ENCODE peak calls at places on chromosomes 3 and 15, in seven cellular contexts. One of them, this sample, is unnamed.

GRCh38 chr15:82021021-82021420 is 24.8 kb downstream of the MEX3B start:
- DNase-seq in GDM1: no peak
- DNase-seq in AG08395: peak; percentile 10
- DNase-seq in ACHN: no peak
- DNase-seq in stimulated activated CD8-positive, alpha-beta memory T cell treated with anti-CD3 and anti-CD28 coated beads, Interleukin-4, amount 100 ng/mL, for 4 hours: no peak
- DNase-seq in DMS79 treated with DMSO at 0.1 percent for 48 hours: no peak
- DNase-seq in SW480: no peak
- DNase-seq in this sample: no peak

GRCh38 chr3:178083906-178084823 is 452.1 kb upstream of the KCNMB2 start:
- DNase-seq in GDM1: no peak
- DNase-seq in AG08395: no peak
- DNase-seq in ACHN: peak; percentile 16
- DNase-seq in stimulated activated CD8-positive, alpha-beta memory T cell treated with anti-CD3 and anti-CD28 coated beads, Interleukin-4, amount 100 ng/mL, for 4 hours: no peak
- DNase-seq in DMS79 treated with DMSO at 0.1 percent for 48 hours: peak; percentile 76
- DNase-seq in SW480: peak; percentile 14
- DNase-seq in this sample: no peak

GRCh38 chr3:190433626-190434025 is 16.1 kb downstream of the TMEM207 start:
- DNase-seq in GDM1: no peak
- DNase-seq in AG08395: no peak
- DNase-seq in ACHN: no peak
- DNase-seq in stimulated activated CD8-positive, alpha-beta memory T cell treated with anti-CD3 and anti-CD28 coated beads, Interleukin-4, amount 100 ng/mL, for 4 hours: no peak
- DNase-seq in DMS79 treated with DMSO at 0.1 percent for 48 hours: no peak
- DNase-seq in SW480: no peak
- DNase-seq in this sample: no peak

GRCh38 chr15:48719668-48720067 is 74.2 kb upstream of the FBN1 start:
- DNase-seq in GDM1: no peak
- DNase-seq in AG08395: no peak
- DNase-seq in ACHN: no peak
- DNase-seq in stimulated activated CD8-positive, alpha-beta memory T cell treated with anti-CD3 and anti-CD28 coated beads, Interleukin-4, amount 100 ng/mL, for 4 hours: no peak
- DNase-seq in DMS79 treated with DMSO at 0.1 percent for 48 hours: no peak
- DNase-seq in SW480: no peak
- DNase-seq in this sample: no peak

GRCh38 chr3:129278970-129279906 is 568 bp downstream of the HMCES start:
- DNase-seq in GDM1: no peak
- DNase-seq in AG08395: peak; percentile 32
- DNase-seq in ACHN: peak; percentile 64
- DNase-seq in stimulated activated CD8-positive, alpha-beta memory T cell treated with anti-CD3 and anti-CD28 coated beads, Interleukin-4, amount 100 ng/mL, for 4 hours: peak; percentile 12
- DNase-seq in DMS79 treated with DMSO at 0.1 percent for 48 hours: peak; percentile 55
- DNase-seq in SW480: peak; percentile 69
- DNase-seq in this sample: peak; percentile 78

GRCh38 chr3:134708025-134708597 is 57.3 kb upstream of the KY start:
- DNase-seq in GDM1: no peak
- DNase-seq in AG08395: no peak
- DNase-seq in ACHN: no peak
- DNase-seq in stimulated activated CD8-positive, alpha-beta memory T cell treated with anti-CD3 and anti-CD28 coated beads, Interleukin-4, amount 100 ng/mL, for 4 hours: no peak
- DNase-seq in DMS79 treated with DMSO at 0.1 percent for 48 hours: no peak
- DNase-seq in SW480: no peak
- DNase-seq in this sample: peak; percentile 42

GRCh38 chr3:131077904-131078303 is 51.2 kb downstream of the NEK11 start:
- DNase-seq in GDM1: no peak
- DNase-seq in AG08395: no peak
- DNase-seq in ACHN: no peak
- DNase-seq in stimulated activated CD8-positive, alpha-beta memory T cell treated with anti-CD3 and anti-CD28 coated beads, Interleukin-4, amount 100 ng/mL, for 4 hours: no peak
- DNase-seq in DMS79 treated with DMSO at 0.1 percent for 48 hours: no peak
- DNase-seq in SW480: no peak
- DNase-seq in this sample: no peak

GRCh38 chr15:35736150-35736549 is 190.2 kb upstream of the DPH6 start:
- DNase-seq in GDM1: no peak
- DNase-seq in AG08395: no peak
- DNase-seq in ACHN: no peak
- DNase-seq in stimulated activated CD8-positive, alpha-beta memory T cell treated with anti-CD3 and anti-CD28 coated beads, Interleukin-4, amount 100 ng/mL, for 4 hours: no peak
- DNase-seq in DMS79 treated with DMSO at 0.1 percent for 48 hours: no peak
- DNase-seq in SW480: no peak
- DNase-seq in this sample: no peak

GRCh38 chr3:9087831-9088413 is 124.7 kb upstream of the RAD18 start:
- DNase-seq in GDM1: peak; percentile 51
- DNase-seq in AG08395: no peak
- DNase-seq in ACHN: no peak
- DNase-seq in stimulated activated CD8-positive, alpha-beta memory T cell treated with anti-CD3 and anti-CD28 coated beads, Interleukin-4, amount 100 ng/mL, for 4 hours: no peak
- DNase-seq in DMS79 treated with DMSO at 0.1 percent for 48 hours: no peak
- DNase-seq in SW480: no peak
- DNase-seq in this sample: no peak

GRCh38 chr3:110227987-110228386 is 843.6 kb upstream of the NECTIN3 start:
- DNase-seq in GDM1: no peak
- DNase-seq in AG08395: no peak
- DNase-seq in ACHN: no peak
- DNase-seq in stimulated activated CD8-positive, alpha-beta memory T cell treated with anti-CD3 and anti-CD28 coated beads, Interleukin-4, amount 100 ng/mL, for 4 hours: no peak
- DNase-seq in DMS79 treated with DMSO at 0.1 percent for 48 hours: no peak
- DNase-seq in SW480: no peak
- DNase-seq in this sample: no peak

GRCh38 chr3:124032351-124032880 is 40.5 kb upstream of the ROPN1 start:
- DNase-seq in GDM1: no peak
- DNase-seq in AG08395: peak; percentile 44
- DNase-seq in ACHN: peak; percentile 7
- DNase-seq in stimulated activated CD8-positive, alpha-beta memory T cell treated with anti-CD3 and anti-CD28 coated beads, Interleukin-4, amount 100 ng/mL, for 4 hours: no peak
- DNase-seq in DMS79 treated with DMSO at 0.1 percent for 48 hours: peak; percentile 72
- DNase-seq in SW480: peak; percentile 28
- DNase-seq in this sample: peak; percentile 52

GRCh38 chr3:141305436-141305835 is 62.9 kb upstream of the ZBTB38 start:
- DNase-seq in GDM1: no peak
- DNase-seq in AG08395: peak; percentile 62
- DNase-seq in ACHN: peak; percentile 73
- DNase-seq in stimulated activated CD8-positive, alpha-beta memory T cell treated with anti-CD3 and anti-CD28 coated beads, Interleukin-4, amount 100 ng/mL, for 4 hours: no peak
- DNase-seq in DMS79 treated with DMSO at 0.1 percent for 48 hours: no peak
- DNase-seq in SW480: peak; percentile 30
- DNase-seq in this sample: peak; percentile 35

GRCh38 chr3:189041482-189042090 is 130.2 kb upstream of the TPRG1 start:
- DNase-seq in GDM1: peak; percentile 50
- DNase-seq in AG08395: no peak
- DNase-seq in ACHN: peak; percentile 50
- DNase-seq in stimulated activated CD8-positive, alpha-beta memory T cell treated with anti-CD3 and anti-CD28 coated beads, Interleukin-4, amount 100 ng/mL, for 4 hours: peak; percentile 38
- DNase-seq in DMS79 treated with DMSO at 0.1 percent for 48 hours: no peak
- DNase-seq in SW480: peak; percentile 52
- DNase-seq in this sample: peak; percentile 60

GRCh38 chr3:189841474-189842205 is 210.5 kb downstream of the TP63 start:
- DNase-seq in GDM1: no peak
- DNase-seq in AG08395: peak; percentile 19
- DNase-seq in ACHN: no peak
- DNase-seq in stimulated activated CD8-positive, alpha-beta memory T cell treated with anti-CD3 and anti-CD28 coated beads, Interleukin-4, amount 100 ng/mL, for 4 hours: no peak
- DNase-seq in DMS79 treated with DMSO at 0.1 percent for 48 hours: no peak
- DNase-seq in SW480: peak; percentile 32
- DNase-seq in this sample: no peak

GRCh38 chr15:87365221-87365620 is 891.3 kb downstream of the NTRK3 start:
- DNase-seq in GDM1: no peak
- DNase-seq in AG08395: peak; percentile 84
- DNase-seq in ACHN: peak; percentile 58
- DNase-seq in stimulated activated CD8-positive, alpha-beta memory T cell treated with anti-CD3 and anti-CD28 coated beads, Interleukin-4, amount 100 ng/mL, for 4 hours: no peak
- DNase-seq in DMS79 treated with DMSO at 0.1 percent for 48 hours: no peak
- DNase-seq in SW480: no peak
- DNase-seq in this sample: peak; percentile 78

GRCh38 chr3:193764959-193765358 is 172.0 kb downstream of the OPA1 start:
- DNase-seq in GDM1: no peak
- DNase-seq in AG08395: no peak
- DNase-seq in ACHN: no peak
- DNase-seq in stimulated activated CD8-positive, alpha-beta memory T cell treated with anti-CD3 and anti-CD28 coated beads, Interleukin-4, amount 100 ng/mL, for 4 hours: no peak
- DNase-seq in DMS79 treated with DMSO at 0.1 percent for 48 hours: no peak
- DNase-seq in SW480: no peak
- DNase-seq in this sample: no peak

GRCh38 chr3:66923991-66924390 is 74.1 kb upstream of the KBTBD8 start:
- DNase-seq in GDM1: no peak
- DNase-seq in AG08395: no peak
- DNase-seq in ACHN: no peak
- DNase-seq in stimulated activated CD8-positive, alpha-beta memory T cell treated with anti-CD3 and anti-CD28 coated beads, Interleukin-4, amount 100 ng/mL, for 4 hours: no peak
- DNase-seq in DMS79 treated with DMSO at 0.1 percent for 48 hours: no peak
- DNase-seq in SW480: no peak
- DNase-seq in this sample: no peak

GRCh38 chr3:29440321-29441019 is 159.6 kb downstream of the RBMS3 start:
- DNase-seq in GDM1: no peak
- DNase-seq in AG08395: peak; percentile 34
- DNase-seq in ACHN: no peak
- DNase-seq in stimulated activated CD8-positive, alpha-beta memory T cell treated with anti-CD3 and anti-CD28 coated beads, Interleukin-4, amount 100 ng/mL, for 4 hours: no peak
- DNase-seq in DMS79 treated with DMSO at 0.1 percent for 48 hours: peak; percentile 58
- DNase-seq in SW480: no peak
- DNase-seq in this sample: peak; percentile 65

GRCh38 chr15:22979069-22979698 is 984 bp downstream of the CYFIP1 start:
- DNase-seq in GDM1: no peak
- DNase-seq in AG08395: peak; percentile 53
- DNase-seq in ACHN: peak; percentile 54
- DNase-seq in stimulated activated CD8-positive, alpha-beta memory T cell treated with anti-CD3 and anti-CD28 coated beads, Interleukin-4, amount 100 ng/mL, for 4 hours: no peak
- DNase-seq in DMS79 treated with DMSO at 0.1 percent for 48 hours: peak; percentile 19
- DNase-seq in SW480: peak; percentile 40
- DNase-seq in this sample: no peak

GRCh38 chr3:14508966-14509795 is 31.0 kb downstream of the GRIP2 start:
- DNase-seq in GDM1: peak; percentile 31
- DNase-seq in AG08395: peak; percentile 74
- DNase-seq in ACHN: peak; percentile 51
- DNase-seq in stimulated activated CD8-positive, alpha-beta memory T cell treated with anti-CD3 and anti-CD28 coated beads, Interleukin-4, amount 100 ng/mL, for 4 hours: peak; percentile 53
- DNase-seq in DMS79 treated with DMSO at 0.1 percent for 48 hours: no peak
- DNase-seq in SW480: peak; percentile 43
- DNase-seq in this sample: peak; percentile 32

GRCh38 chr15:67999320-68000100 is 54.6 kb upstream of the PIAS1 start:
- DNase-seq in GDM1: no peak
- DNase-seq in AG08395: no peak
- DNase-seq in ACHN: no peak
- DNase-seq in stimulated activated CD8-positive, alpha-beta memory T cell treated with anti-CD3 and anti-CD28 coated beads, Interleukin-4, amount 100 ng/mL, for 4 hours: no peak
- DNase-seq in DMS79 treated with DMSO at 0.1 percent for 48 hours: no peak
- DNase-seq in SW480: no peak
- DNase-seq in this sample: no peak

GRCh38 chr15:63447277-63447676 is 57.1 kb upstream of the USP3 start:
- DNase-seq in GDM1: no peak
- DNase-seq in AG08395: no peak
- DNase-seq in ACHN: no peak
- DNase-seq in stimulated activated CD8-positive, alpha-beta memory T cell treated with anti-CD3 and anti-CD28 coated beads, Interleukin-4, amount 100 ng/mL, for 4 hours: no peak
- DNase-seq in DMS79 treated with DMSO at 0.1 percent for 48 hours: peak; percentile 3
- DNase-seq in SW480: no peak
- DNase-seq in this sample: no peak

This sample was measured in A172.